ENCODE peak calls at places on chromosomes 11 and 22, in four cellular contexts. One of them, this sample, is unnamed. For H3K36me3, the result is how much of the 10 kb centered on the place peaks cover.

GRCh38 chr11:132256621-132257227 is 886.3 kb downstream of the NTM start:
- DNase-seq in GM23338: no peak
- DNase-seq in fibroblast of lung: no peak
- DNase-seq in colonic mucosa: no peak
- DNase-seq in this sample: no peak

GRCh38 chr11:96554236-96554635 is 164.4 kb downstream of the JRKL start:
- DNase-seq in GM23338: no peak
- DNase-seq in fibroblast of lung: no peak
- DNase-seq in colonic mucosa: no peak
- DNase-seq in this sample: no peak

GRCh38 chr11:76415073-76415472 is 29.7 kb upstream of the EMSY start:
- DNase-seq in fibroblast of lung: no peak
- DNase-seq in GM23338: peak
- DNase-seq in colonic mucosa: no peak
- DNase-seq in this sample: no peak

GRCh38 chr11:76424379-76424778 is 20.4 kb upstream of the EMSY start:
- DNase-seq in GM23338: no peak
- DNase-seq in fibroblast of lung: no peak
- DNase-seq in colonic mucosa: no peak
- DNase-seq in this sample: no peak

GRCh38 chr22:48651036-48651890 is 1176.4 kb downstream of the BRD1 start:
- DNase-seq in GM23338: no peak
- DNase-seq in colonic mucosa: no peak
- DNase-seq in fibroblast of lung: no peak
- DNase-seq in this sample: no peak

GRCh38 chr11:23211221-23211620 is 350.9 kb upstream of the CCDC179 start:
- DNase-seq in colonic mucosa: no peak
- DNase-seq in GM23338: no peak
- DNase-seq in fibroblast of lung: no peak
- DNase-seq in this sample: no peak

GRCh38 chr22:35437038-35437437 is 37.1 kb downstream of the MCM5 start:
- DNase-seq in GM23338: peak
- DNase-seq in fibroblast of lung: no peak
- DNase-seq in colonic mucosa: no peak
- DNase-seq in this sample: no peak

GRCh38 chr11:7548659-7549283 is 35.0 kb downstream of the PPFIBP2 start:
- DNase-seq in fibroblast of lung: no peak
- DNase-seq in colonic mucosa: peak
- DNase-seq in GM23338: peak
- DNase-seq in this sample: peak

GRCh38 chr11:119783466-119784400 is 54.7 kb upstream of the NECTIN1 start:
- DNase-seq in GM23338: no peak
- DNase-seq in fibroblast of lung: no peak
- DNase-seq in colonic mucosa: no peak
- DNase-seq in this sample: no peak

GRCh38 chr11:94577841-94578240 is 10.7 kb downstream of the PIWIL4 start:
- DNase-seq in GM23338: no peak
- DNase-seq in colonic mucosa: no peak
- DNase-seq in fibroblast of lung: no peak
- DNase-seq in this sample: no peak

GRCh38 chr11:126419801-126420729 is 64.6 kb downstream of the ST3GAL4 start:
- DNase-seq in fibroblast of lung: peak
- DNase-seq in GM23338: no peak
- DNase-seq in colonic mucosa: no peak
- DNase-seq in this sample: no peak

GRCh38 chr11:88231894-88232482 is 56.7 kb upstream of the RAB38 start:
- DNase-seq in fibroblast of lung: peak
- DNase-seq in GM23338: peak
- DNase-seq in colonic mucosa: no peak
- DNase-seq in this sample: peak

GRCh38 chr22:28728621-28729313 is 12.9 kb downstream of the CHEK2 start:
- DNase-seq in GM23338: no peak
- DNase-seq in fibroblast of lung: no peak
- DNase-seq in colonic mucosa: no peak
- DNase-seq in this sample: no peak

GRCh38 chr22:38957046-38957770 is at the start of gene APOBEC3A:
- DNase-seq in GM23338: no peak
- DNase-seq in fibroblast of lung: no peak
- DNase-seq in colonic mucosa: peak
- DNase-seq in this sample: peak

GRCh38 chr11:72634472-72635095 is 39.6 kb downstream of the PDE2A start:
- DNase-seq in fibroblast of lung: no peak
- DNase-seq in GM23338: no peak
- DNase-seq in colonic mucosa: no peak
- DNase-seq in this sample: no peak

DNA sequence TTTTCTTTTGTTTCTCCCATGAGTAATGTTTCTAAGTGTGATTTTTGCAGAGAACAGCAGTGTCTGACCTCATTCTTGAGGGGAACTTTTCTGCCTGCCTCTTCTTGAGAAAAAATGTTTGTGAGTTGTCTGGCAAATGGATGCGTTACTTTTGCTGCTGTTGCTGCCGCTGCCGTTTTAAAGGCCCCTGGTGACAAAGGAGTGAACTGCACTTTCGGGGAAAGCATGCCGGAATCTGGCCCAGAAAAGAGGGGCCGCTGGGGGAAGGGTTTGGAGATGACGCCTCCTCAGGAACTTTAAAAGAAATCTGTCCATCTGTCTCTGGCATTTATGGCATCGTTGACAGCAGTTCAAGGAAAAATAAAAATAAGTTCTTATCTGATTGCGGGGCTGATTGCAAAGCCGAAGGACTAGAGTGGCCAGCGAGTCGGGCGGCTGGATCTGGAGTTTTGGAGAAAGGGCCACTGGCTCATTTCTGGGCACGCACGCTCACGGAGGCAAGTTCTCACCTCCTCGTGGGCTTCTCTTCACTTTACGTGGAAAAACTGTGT is 16.5 kb downstream of the ZBTB16 start:
- DNase-seq in fibroblast of lung: peak
- DNase-seq in GM23338: peak
- DNase-seq in colonic mucosa: no peak
- DNase-seq in this sample: peak
- H3K4me3 ChIP-seq in fibroblast of lung: no peak
- H3K4me3 ChIP-seq in GM23338: no peak
- H3K4me3 ChIP-seq in colonic mucosa: no peak
- H3K4me3 ChIP-seq in this sample: no peak

GRCh38 chr11:44608654-44609027 is 43.2 kb downstream of the CD82 start:
- DNase-seq in colonic mucosa: no peak
- DNase-seq in GM23338: no peak
- DNase-seq in fibroblast of lung: no peak
- DNase-seq in this sample: no peak
- H3K36me3 ChIP-seq in colonic mucosa: under half
- H3K36me3 ChIP-seq in GM23338: under half
- H3K36me3 ChIP-seq in fibroblast of lung: under half
- H3K36me3 ChIP-seq in this sample: under half

DNA sequence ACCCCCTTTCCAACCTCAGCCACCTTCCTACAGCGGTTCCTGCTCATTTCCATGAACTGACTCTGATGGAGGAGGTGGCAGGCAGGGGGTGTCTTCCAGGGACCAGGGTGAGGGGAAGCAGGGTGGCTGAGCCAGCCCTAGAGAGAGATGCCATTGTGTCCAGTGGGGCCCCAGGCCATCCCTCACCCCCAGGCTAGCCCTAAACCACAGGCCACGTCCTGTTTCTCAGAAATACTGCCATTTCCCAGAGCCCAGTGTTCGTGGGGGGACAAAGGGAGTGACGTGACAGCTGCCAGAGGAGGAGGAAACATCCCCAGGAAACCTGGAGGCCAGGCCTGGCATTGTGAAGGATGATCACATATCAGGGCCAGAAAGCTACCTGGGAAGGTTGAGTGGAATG is 39.5 kb downstream of the CHRDL2 start:
- DNase-seq in fibroblast of lung: no peak
- DNase-seq in colonic mucosa: no peak
- DNase-seq in GM23338: no peak
- DNase-seq in this sample: no peak
- H3K27ac ChIP-seq in fibroblast of lung: no peak
- H3K27ac ChIP-seq in colonic mucosa: no peak
- H3K27ac ChIP-seq in GM23338: no peak
- H3K27ac ChIP-seq in this sample: no peak

GRCh38 chr22:41922940-41923594 is 3.5 kb downstream of the TNFRSF13C start:
- DNase-seq in GM23338: no peak
- DNase-seq in colonic mucosa: no peak
- DNase-seq in fibroblast of lung: no peak
- DNase-seq in this sample: no peak

GRCh38 chr22:41927813-41928212 is 1.2 kb upstream of the TNFRSF13C start:
- DNase-seq in colonic mucosa: no peak
- DNase-seq in GM23338: no peak
- DNase-seq in fibroblast of lung: no peak
- DNase-seq in this sample: no peak

GRCh38 chr22:41923595-41924276 is 2.9 kb downstream of the TNFRSF13C start:
- DNase-seq in GM23338: no peak
- DNase-seq in fibroblast of lung: no peak
- DNase-seq in colonic mucosa: no peak
- DNase-seq in this sample: no peak

GRCh38 chr22:41928416-41929157 is 2.0 kb upstream of the TNFRSF13C start:
- DNase-seq in colonic mucosa: no peak
- DNase-seq in GM23338: peak
- DNase-seq in fibroblast of lung: no peak
- DNase-seq in this sample: no peak

DNA sequence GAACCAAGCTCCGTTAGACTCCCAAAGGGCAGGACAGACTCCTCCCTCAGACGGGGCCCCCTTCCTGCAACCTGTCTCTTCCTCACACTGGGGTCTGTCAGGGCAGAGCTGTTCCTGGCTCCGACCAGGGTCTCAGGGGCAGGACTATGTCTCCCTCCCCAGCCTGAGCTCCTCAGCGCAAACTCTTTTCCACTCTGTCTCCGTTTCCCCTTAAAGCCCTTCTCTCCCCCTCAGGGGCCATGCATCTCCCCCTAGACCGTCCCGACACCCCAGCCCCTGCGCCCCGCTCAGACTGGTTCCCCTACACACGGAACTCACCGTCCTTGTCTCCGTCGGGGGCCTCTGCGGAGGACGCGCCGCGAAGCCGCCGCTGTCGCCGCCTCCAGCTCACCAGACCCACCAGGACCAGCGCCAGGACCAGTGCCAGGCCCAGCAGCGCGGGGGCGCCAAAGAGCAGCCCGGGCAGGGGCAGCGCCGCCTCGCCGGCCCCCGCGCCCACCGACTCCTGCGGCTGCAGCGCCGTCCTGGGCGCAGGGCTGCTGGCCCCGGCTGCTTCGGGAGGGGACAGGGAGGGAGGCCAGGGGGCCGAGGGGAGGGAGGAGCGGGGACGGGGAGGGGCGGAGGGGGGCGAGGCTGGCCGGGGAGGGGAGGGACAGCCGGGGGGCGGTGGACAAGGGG is 684 bp downstream of the TNFRSF13C start:
- DNase-seq in colonic mucosa: peak
- DNase-seq in fibroblast of lung: peak
- DNase-seq in GM23338: peak
- DNase-seq in this sample: peak
- H3K4me3 ChIP-seq in colonic mucosa: peak
- H3K4me3 ChIP-seq in fibroblast of lung: no peak
- H3K4me3 ChIP-seq in GM23338: peak
- H3K4me3 ChIP-seq in this sample: peak

GRCh38 chr11:122755941-122756340 is 82.4 kb upstream of the CRTAM start:
- DNase-seq in colonic mucosa: no peak
- DNase-seq in fibroblast of lung: no peak
- DNase-seq in GM23338: no peak
- DNase-seq in this sample: no peak

GRCh38 chr11:122758974-122759373 is 79.3 kb upstream of the CRTAM start:
- DNase-seq in colonic mucosa: no peak
- DNase-seq in fibroblast of lung: no peak
- DNase-seq in GM23338: no peak
- DNase-seq in this sample: no peak

GRCh38 chr11:122756417-122756816 is 81.9 kb upstream of the CRTAM start:
- DNase-seq in GM23338: no peak
- DNase-seq in fibroblast of lung: no peak
- DNase-seq in colonic mucosa: no peak
- DNase-seq in this sample: peak

GRCh38 chr11:122757201-122757600 is 81.1 kb upstream of the CRTAM start:
- DNase-seq in fibroblast of lung: no peak
- DNase-seq in colonic mucosa: no peak
- DNase-seq in GM23338: no peak
- DNase-seq in this sample: no peak

DNA sequence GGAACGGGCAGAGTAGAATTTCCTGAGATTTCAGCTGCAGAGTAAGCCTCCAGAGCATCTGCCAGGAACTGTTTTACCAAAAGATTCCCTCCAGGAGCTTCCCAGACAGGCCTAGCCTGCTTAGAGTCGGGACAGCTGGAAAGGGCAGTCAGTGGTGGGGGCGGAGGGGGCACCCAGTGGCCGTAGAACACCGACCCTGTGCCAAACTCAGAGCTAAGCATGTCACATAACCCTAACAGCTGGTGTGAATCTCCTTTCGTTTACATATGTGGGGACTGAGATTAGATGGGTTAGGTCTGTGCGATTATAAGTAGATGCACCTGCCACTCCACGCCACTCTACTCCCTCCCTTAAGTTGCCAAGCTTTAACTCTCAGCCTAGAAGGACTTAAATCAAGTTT is 79.9 kb upstream of the CRTAM start:
- DNase-seq in fibroblast of lung: peak
- DNase-seq in GM23338: no peak
- DNase-seq in colonic mucosa: no peak
- DNase-seq in this sample: no peak
- H3K36me3 ChIP-seq in fibroblast of lung: under half
- H3K36me3 ChIP-seq in GM23338: under half
- H3K36me3 ChIP-seq in colonic mucosa: under half
- H3K36me3 ChIP-seq in this sample: under half

This sample was measured in small intestine.